ENCODE peak calls at places on chromosomes 16 and 17, in eight cellular contexts. One of them, this sample, is unnamed.

GRCh38 chr17:66417300-66417719 is 114.9 kb downstream of the PRKCA start:
- DNase-seq in fibroblast of the aortic adventitia: no peak
- DNase-seq in transverse colon: no peak
- DNase-seq in adrenal gland: no peak
- DNase-seq in brain microvascular endothelial cell: no peak
- DNase-seq in aorta: no peak
- DNase-seq in endodermal cell: peak; percentile 52
- DNase-seq in IMR-90: no peak
- DNase-seq in this sample: no peak

GRCh38 chr17:50157891-50158290 is 7.4 kb upstream of the PPP1R9B start:
- DNase-seq in fibroblast of the aortic adventitia: no peak
- DNase-seq in transverse colon: no peak
- DNase-seq in adrenal gland: no peak
- DNase-seq in brain microvascular endothelial cell: no peak
- DNase-seq in aorta: no peak
- DNase-seq in endodermal cell: no peak
- DNase-seq in IMR-90: no peak
- DNase-seq in this sample: no peak

GRCh38 chr16:14321542-14321941 is 250.4 kb downstream of the MRTFB start:
- DNase-seq in fibroblast of the aortic adventitia: no peak
- DNase-seq in transverse colon: no peak
- DNase-seq in adrenal gland: peak; percentile 88
- DNase-seq in brain microvascular endothelial cell: no peak
- DNase-seq in aorta: peak; percentile 35
- DNase-seq in endodermal cell: no peak
- DNase-seq in IMR-90: no peak
- DNase-seq in this sample: no peak

GRCh38 chr17:19448341-19449268 is 37.6 kb downstream of the RNF112 start:
- DNase-seq in fibroblast of the aortic adventitia: peak; percentile 100
- DNase-seq in transverse colon: no peak
- DNase-seq in adrenal gland: peak; percentile 88
- DNase-seq in brain microvascular endothelial cell: peak; percentile 92
- DNase-seq in aorta: no peak
- DNase-seq in endodermal cell: peak; percentile 37
- DNase-seq in IMR-90: peak; percentile 99
- DNase-seq in this sample: peak; percentile 43

GRCh38 chr17:64380985-64381384 is 9.7 kb downstream of the PECAM1 start:
- DNase-seq in fibroblast of the aortic adventitia: no peak
- DNase-seq in transverse colon: no peak
- DNase-seq in adrenal gland: no peak
- DNase-seq in brain microvascular endothelial cell: no peak
- DNase-seq in aorta: no peak
- DNase-seq in endodermal cell: no peak
- DNase-seq in IMR-90: no peak
- DNase-seq in this sample: no peak

GRCh38 chr17:35245196-35245486 is 2.3 kb downstream of the SLFN5 start:
- DNase-seq in fibroblast of the aortic adventitia: peak; percentile 98
- DNase-seq in transverse colon: no peak
- DNase-seq in adrenal gland: no peak
- DNase-seq in brain microvascular endothelial cell: peak; percentile 91
- DNase-seq in aorta: no peak
- DNase-seq in endodermal cell: no peak
- DNase-seq in IMR-90: peak; percentile 97
- DNase-seq in this sample: no peak

GRCh38 chr17:31369266-31369665 is 22.2 kb upstream of the RAB11FIP4 start:
- DNase-seq in fibroblast of the aortic adventitia: peak; percentile 64
- DNase-seq in transverse colon: no peak
- DNase-seq in adrenal gland: no peak
- DNase-seq in brain microvascular endothelial cell: peak; percentile 20
- DNase-seq in aorta: no peak
- DNase-seq in endodermal cell: no peak
- DNase-seq in IMR-90: peak; percentile 48
- DNase-seq in this sample: no peak

GRCh38 chr17:8154608-8155152 is 2.5 kb upstream of the PER1 start:
- DNase-seq in fibroblast of the aortic adventitia: peak; percentile 37
- DNase-seq in transverse colon: no peak
- DNase-seq in adrenal gland: no peak
- DNase-seq in brain microvascular endothelial cell: no peak
- DNase-seq in aorta: no peak
- DNase-seq in endodermal cell: no peak
- DNase-seq in IMR-90: no peak
- DNase-seq in this sample: no peak

GRCh38 chr17:31787857-31788570 is 71.0 kb downstream of the COPRS start:
- DNase-seq in fibroblast of the aortic adventitia: peak; percentile 93
- DNase-seq in transverse colon: peak; percentile 39
- DNase-seq in adrenal gland: no peak
- DNase-seq in brain microvascular endothelial cell: peak; percentile 63
- DNase-seq in aorta: peak; percentile 79
- DNase-seq in endodermal cell: peak; percentile 54
- DNase-seq in IMR-90: peak; percentile 93
- DNase-seq in this sample: no peak

GRCh38 chr17:78476973-78477372 is 98.5 kb downstream of the PGS1 start:
- DNase-seq in fibroblast of the aortic adventitia: no peak
- DNase-seq in transverse colon: no peak
- DNase-seq in adrenal gland: no peak
- DNase-seq in brain microvascular endothelial cell: no peak
- DNase-seq in aorta: no peak
- DNase-seq in endodermal cell: no peak
- DNase-seq in IMR-90: no peak
- DNase-seq in this sample: no peak

GRCh38 chr17:75400326-75400939 is 5.0 kb downstream of the GRB2 start:
- DNase-seq in fibroblast of the aortic adventitia: no peak
- DNase-seq in transverse colon: no peak
- DNase-seq in adrenal gland: no peak
- DNase-seq in brain microvascular endothelial cell: no peak
- DNase-seq in aorta: no peak
- DNase-seq in endodermal cell: peak; percentile 24
- DNase-seq in IMR-90: no peak
- DNase-seq in this sample: no peak

GRCh38 chr17:82841921-82842596 is 2.2 kb upstream of the ZNF750 start:
- DNase-seq in fibroblast of the aortic adventitia: no peak
- DNase-seq in transverse colon: no peak
- DNase-seq in adrenal gland: no peak
- DNase-seq in brain microvascular endothelial cell: no peak
- DNase-seq in aorta: no peak
- DNase-seq in endodermal cell: no peak
- DNase-seq in IMR-90: no peak
- DNase-seq in this sample: no peak

GRCh38 chr16:1343428-1344242 is 8.0 kb downstream of the TSR3 start:
- DNase-seq in fibroblast of the aortic adventitia: no peak
- DNase-seq in transverse colon: no peak
- DNase-seq in adrenal gland: no peak
- DNase-seq in brain microvascular endothelial cell: no peak
- DNase-seq in aorta: no peak
- DNase-seq in endodermal cell: no peak
- DNase-seq in IMR-90: no peak
- DNase-seq in this sample: peak; percentile 33

GRCh38 chr16:1342526-1343427 is 8.9 kb downstream of the TSR3 start:
- DNase-seq in fibroblast of the aortic adventitia: peak; percentile 66
- DNase-seq in transverse colon: peak; percentile 99
- DNase-seq in adrenal gland: peak; percentile 99
- DNase-seq in brain microvascular endothelial cell: peak; percentile 92
- DNase-seq in aorta: peak; percentile 96
- DNase-seq in endodermal cell: peak; percentile 100
- DNase-seq in IMR-90: peak; percentile 82
- DNase-seq in this sample: peak; percentile 97

GRCh38 chr16:1338855-1339675 is 5.6 kb downstream of the BAIAP3 start:
- DNase-seq in fibroblast of the aortic adventitia: no peak
- DNase-seq in transverse colon: no peak
- DNase-seq in adrenal gland: no peak
- DNase-seq in brain microvascular endothelial cell: no peak
- DNase-seq in aorta: no peak
- DNase-seq in endodermal cell: no peak
- DNase-seq in IMR-90: no peak
- DNase-seq in this sample: no peak

GRCh38 chr16:1340730-1341494 is 7.5 kb downstream of the BAIAP3 start:
- DNase-seq in fibroblast of the aortic adventitia: no peak
- DNase-seq in transverse colon: no peak
- DNase-seq in adrenal gland: no peak
- DNase-seq in brain microvascular endothelial cell: no peak
- DNase-seq in aorta: no peak
- DNase-seq in endodermal cell: no peak
- DNase-seq in IMR-90: no peak
- DNase-seq in this sample: no peak

GRCh38 chr16:1341495-1342388 is 8.3 kb downstream of the BAIAP3 start:
- DNase-seq in fibroblast of the aortic adventitia: no peak
- DNase-seq in transverse colon: no peak
- DNase-seq in adrenal gland: no peak
- DNase-seq in brain microvascular endothelial cell: no peak
- DNase-seq in aorta: no peak
- DNase-seq in endodermal cell: no peak
- DNase-seq in IMR-90: no peak
- DNase-seq in this sample: no peak
- H3K4me3 ChIP-seq in fibroblast of the aortic adventitia: no peak overlapping the region
- H3K4me3 ChIP-seq in transverse colon: no peak overlapping the region
- H3K4me3 ChIP-seq in adrenal gland: no peak overlapping the region
- H3K4me3 ChIP-seq in brain microvascular endothelial cell: no peak overlapping the region
- H3K4me3 ChIP-seq in aorta: no peak overlapping the region
- H3K4me3 ChIP-seq in endodermal cell: no peak overlapping the region
- H3K4me3 ChIP-seq in IMR-90: no peak overlapping the region
- H3K4me3 ChIP-seq in this sample: no peak overlapping the region

DNA sequence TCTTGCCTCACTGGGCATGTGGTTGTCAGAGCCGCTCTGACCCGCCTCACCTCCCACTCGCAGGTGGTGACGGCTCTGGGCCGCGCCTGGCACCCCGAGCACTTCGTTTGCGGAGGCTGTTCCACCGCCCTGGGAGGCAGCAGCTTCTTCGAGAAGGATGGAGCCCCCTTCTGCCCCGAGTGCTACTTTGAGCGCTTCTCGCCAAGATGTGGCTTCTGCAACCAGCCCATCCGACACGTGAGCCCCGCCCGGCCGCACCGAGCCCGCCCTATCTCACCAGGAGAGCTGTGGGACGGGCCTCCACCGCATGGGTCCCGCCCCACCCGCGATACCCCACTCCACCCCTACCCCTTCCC is 4.0 kb downstream of the TGFB1I1 start:
- DNase-seq in fibroblast of the aortic adventitia: no peak
- DNase-seq in transverse colon: peak; percentile 68
- DNase-seq in adrenal gland: no peak
- DNase-seq in brain microvascular endothelial cell: no peak
- DNase-seq in aorta: no peak
- DNase-seq in endodermal cell: peak; percentile 66
- DNase-seq in IMR-90: no peak
- DNase-seq in this sample: peak; percentile 70
- H3K4me3 ChIP-seq in fibroblast of the aortic adventitia: no peak overlapping the region
- H3K4me3 ChIP-seq in transverse colon: peak overlapping the region; percentile 40
- H3K4me3 ChIP-seq in adrenal gland: peak overlapping the region; percentile 53
- H3K4me3 ChIP-seq in brain microvascular endothelial cell: no peak overlapping the region
- H3K4me3 ChIP-seq in aorta: no peak overlapping the region
- H3K4me3 ChIP-seq in endodermal cell: no peak overlapping the region
- H3K4me3 ChIP-seq in IMR-90: no peak overlapping the region
- H3K4me3 ChIP-seq in this sample: no peak overlapping the region

GRCh38 chr16:11582157-11582814 is 4.4 kb downstream of the LITAF start:
- DNase-seq in fibroblast of the aortic adventitia: no peak
- DNase-seq in transverse colon: no peak
- DNase-seq in adrenal gland: no peak
- DNase-seq in brain microvascular endothelial cell: no peak
- DNase-seq in aorta: no peak
- DNase-seq in endodermal cell: no peak
- DNase-seq in IMR-90: no peak
- DNase-seq in this sample: no peak

GRCh38 chr16:11581677-11582076 is 5.0 kb downstream of the LITAF start:
- DNase-seq in fibroblast of the aortic adventitia: no peak
- DNase-seq in transverse colon: no peak
- DNase-seq in adrenal gland: no peak
- DNase-seq in brain microvascular endothelial cell: no peak
- DNase-seq in aorta: no peak
- DNase-seq in endodermal cell: no peak
- DNase-seq in IMR-90: no peak
- DNase-seq in this sample: no peak

GRCh38 chr16:11585460-11586374 is 1.0 kb downstream of the LITAF start:
- DNase-seq in fibroblast of the aortic adventitia: no peak
- DNase-seq in transverse colon: peak; percentile 51
- DNase-seq in adrenal gland: peak; percentile 26
- DNase-seq in brain microvascular endothelial cell: no peak
- DNase-seq in aorta: peak; percentile 60
- DNase-seq in endodermal cell: no peak
- DNase-seq in IMR-90: peak; percentile 33
- DNase-seq in this sample: peak; percentile 69

GRCh38 chr16:11583171-11583570 is 3.5 kb downstream of the LITAF start:
- DNase-seq in fibroblast of the aortic adventitia: peak; percentile 80
- DNase-seq in transverse colon: no peak
- DNase-seq in adrenal gland: no peak
- DNase-seq in brain microvascular endothelial cell: no peak
- DNase-seq in aorta: peak; percentile 18
- DNase-seq in endodermal cell: no peak
- DNase-seq in IMR-90: peak; percentile 72
- DNase-seq in this sample: no peak

DNA sequence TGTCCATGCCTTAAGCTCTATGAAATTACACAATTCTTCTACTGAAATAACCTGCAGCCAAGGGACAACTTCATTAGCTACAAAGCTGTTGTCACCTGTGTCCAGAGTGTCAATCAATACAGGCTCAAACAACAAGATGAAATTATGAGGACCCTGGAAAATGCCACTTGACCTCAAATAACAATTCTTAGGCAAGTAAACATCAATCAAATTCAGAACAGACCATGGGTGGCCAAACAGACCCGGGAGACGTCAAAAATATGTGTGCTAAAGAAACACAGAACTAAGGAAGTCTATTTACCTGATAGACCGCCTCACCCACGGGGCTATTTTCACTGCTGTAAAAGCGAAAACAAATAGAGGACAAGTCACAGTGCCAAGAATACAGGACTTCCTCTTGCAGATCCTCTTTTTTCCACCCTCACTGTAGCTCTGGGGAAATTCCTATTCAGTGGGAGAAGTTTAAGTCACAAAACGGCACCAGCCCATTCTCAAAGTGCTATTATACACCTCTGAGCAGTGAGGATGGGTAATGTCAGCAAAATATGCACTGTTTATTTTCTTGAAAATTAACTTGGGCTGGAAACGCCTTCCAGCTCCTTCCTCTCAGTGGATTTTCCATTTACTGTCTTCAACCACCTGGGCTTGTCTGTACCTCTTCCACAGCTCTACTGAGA is 2.7 kb downstream of the LITAF start:
- DNase-seq in fibroblast of the aortic adventitia: no peak
- DNase-seq in transverse colon: peak; percentile 67
- DNase-seq in adrenal gland: no peak
- DNase-seq in brain microvascular endothelial cell: no peak
- DNase-seq in aorta: peak; percentile 52
- DNase-seq in endodermal cell: no peak
- DNase-seq in IMR-90: no peak
- DNase-seq in this sample: no peak
- H3K4me3 ChIP-seq in fibroblast of the aortic adventitia: peak overlapping the region; percentile 17
- H3K4me3 ChIP-seq in transverse colon: peak overlapping the region; percentile 5
- H3K4me3 ChIP-seq in adrenal gland: peak overlapping the region; percentile 27
- H3K4me3 ChIP-seq in brain microvascular endothelial cell: no peak overlapping the region
- H3K4me3 ChIP-seq in aorta: no peak overlapping the region
- H3K4me3 ChIP-seq in endodermal cell: no peak overlapping the region
- H3K4me3 ChIP-seq in IMR-90: peak overlapping the region; percentile 20
- H3K4me3 ChIP-seq in this sample: no peak overlapping the region

DNA sequence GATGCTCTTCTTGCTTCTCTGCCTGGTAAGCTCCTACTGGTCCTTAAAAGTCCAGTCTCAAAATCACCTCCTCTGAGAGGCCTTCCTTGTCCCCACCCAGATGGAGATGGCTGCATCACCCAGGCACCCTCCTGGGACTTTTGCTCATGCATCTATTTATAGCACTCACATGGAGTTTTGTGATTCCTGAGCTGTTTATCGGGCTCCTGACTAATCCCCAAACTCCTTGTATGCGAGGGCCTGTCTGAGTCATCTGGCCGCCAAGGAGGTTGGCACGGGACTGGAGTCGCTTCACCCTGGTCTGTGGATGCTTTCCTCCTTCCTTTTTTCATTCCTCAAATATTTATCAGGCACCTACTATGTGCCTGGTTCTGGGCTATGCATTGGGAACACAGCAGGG is 2.3 kb upstream of the MAP2K3 start:
- DNase-seq in fibroblast of the aortic adventitia: peak; percentile 98
- DNase-seq in transverse colon: no peak
- DNase-seq in adrenal gland: peak; percentile 88
- DNase-seq in brain microvascular endothelial cell: peak; percentile 95
- DNase-seq in aorta: peak; percentile 89
- DNase-seq in endodermal cell: no peak
- DNase-seq in IMR-90: peak; percentile 98
- DNase-seq in this sample: no peak
- H3K4me3 ChIP-seq in fibroblast of the aortic adventitia: no peak overlapping the region
- H3K4me3 ChIP-seq in transverse colon: no peak overlapping the region
- H3K4me3 ChIP-seq in adrenal gland: no peak overlapping the region
- H3K4me3 ChIP-seq in brain microvascular endothelial cell: no peak overlapping the region
- H3K4me3 ChIP-seq in aorta: no peak overlapping the region
- H3K4me3 ChIP-seq in endodermal cell: no peak overlapping the region
- H3K4me3 ChIP-seq in IMR-90: no peak overlapping the region
- H3K4me3 ChIP-seq in this sample: no peak overlapping the region

This sample was measured in mucosa of descending colon.